ENCODE peak calls at places on chromosomes 11 and 22, in five cellular contexts. C, R, O, T and X are unnamed samples.

GRCh38 chr22:45235101-45235777 is 5.5 kb downstream of the KIAA0930 start:
- DNase-seq in R (no peak), C (no peak), T (no peak), O (no peak), X (no peak)

GRCh38 chr22:42908082-42908746 is 51.1 kb upstream of the ARFGAP3 start:
- DNase-seq in R (no peak), O (peak; percentile 27), T (no peak), C (no peak), X (no peak)

GRCh38 chr11:126739499-126740145 is 260.9 kb downstream of the KIRREL3 start:
- DNase-seq in R (no peak), O (no peak), C (no peak), T (no peak), X (no peak)

GRCh38 chr11:96278039-96278897 is 64.7 kb downstream of the MAML2 start:
- DNase-seq in C (peak; percentile 76), O (no peak), T (peak; percentile 55), R (peak; percentile 46), X (no peak)

GRCh38 chr11:129930306-129930705 is 34.9 kb upstream of the NFRKB start:
- DNase-seq in O (no peak), T (no peak), C (peak; percentile 32), R (peak; percentile 93), X (no peak)

GRCh38 chr11:69388661-69389060 is 92.8 kb upstream of the LINC01488 start:
- DNase-seq in T (no peak), O (no peak), C (no peak), R (peak; percentile 84), X (no peak)

GRCh38 chr22:32883131-32883530 is 81.6 kb downstream of the TIMP3 start:
- DNase-seq in O (no peak), C (no peak), R (no peak), T (no peak), X (no peak)

GRCh38 chr11:27718346-27718852 is 18.1 kb upstream of the BDNF start:
- DNase-seq in O (peak; percentile 91), R (peak; percentile 79), C (peak; percentile 91), T (peak; percentile 93), X (no peak)

GRCh38 chr11:43908683-43909082 is 28.1 kb downstream of the ALKBH3 start:
- DNase-seq in T (no peak), R (no peak), O (no peak), C (no peak), X (no peak)

GRCh38 chr22:48953103-48953720 is 874.5 kb downstream of the BRD1 start:
- DNase-seq in O (no peak), R (no peak), C (no peak), T (no peak), X (no peak)

GRCh38 chr11:132033051-132033450 is 662.6 kb downstream of the NTM start:
- DNase-seq in R (no peak), O (no peak), T (no peak), C (no peak), X (no peak)

GRCh38 chr22:40480996-40481395 is 110.6 kb downstream of the SGSM3 start:
- DNase-seq in C (no peak), T (no peak), O (no peak), R (no peak), X (no peak)

GRCh38 chr11:68052137-68052873 is 13.5 kb downstream of the TCIRG1 start:
- DNase-seq in R (no peak), O (no peak), T (no peak), C (no peak), X (no peak)

GRCh38 chr22:19525666-19526065 is 1.5 kb upstream of the CLDN5 start:
- DNase-seq in R (no peak), T (no peak), O (no peak), C (no peak), X (no peak)

GRCh38 chr22:19523240-19524169 is 705 bp downstream of the CLDN5 start:
- DNase-seq in C (peak; percentile 26), O (peak; percentile 79), T (peak; percentile 26), R (no peak), X (no peak)

GRCh38 chr22:19525116-19525660 is 978 bp upstream of the CLDN5 start:
- DNase-seq in T (no peak), R (no peak), C (no peak), O (no peak), X (no peak)

GRCh38 chr22:19522881-19523239 is 1.4 kb downstream of the CLDN5 start:
- DNase-seq in O (no peak), T (no peak), C (no peak), R (no peak), X (no peak)

GRCh38 chr22:19524170-19525115 is at the start of gene CLDN5:
- DNase-seq in C (no peak), T (peak; percentile 12), O (peak; percentile 75), R (no peak), X (no peak)
- TF ChIP-seq EZH2 in C (peak; percentile 61), T (peak; percentile 28), O (no peak), R (no peak), X (peak; percentile 11)

DNA sequence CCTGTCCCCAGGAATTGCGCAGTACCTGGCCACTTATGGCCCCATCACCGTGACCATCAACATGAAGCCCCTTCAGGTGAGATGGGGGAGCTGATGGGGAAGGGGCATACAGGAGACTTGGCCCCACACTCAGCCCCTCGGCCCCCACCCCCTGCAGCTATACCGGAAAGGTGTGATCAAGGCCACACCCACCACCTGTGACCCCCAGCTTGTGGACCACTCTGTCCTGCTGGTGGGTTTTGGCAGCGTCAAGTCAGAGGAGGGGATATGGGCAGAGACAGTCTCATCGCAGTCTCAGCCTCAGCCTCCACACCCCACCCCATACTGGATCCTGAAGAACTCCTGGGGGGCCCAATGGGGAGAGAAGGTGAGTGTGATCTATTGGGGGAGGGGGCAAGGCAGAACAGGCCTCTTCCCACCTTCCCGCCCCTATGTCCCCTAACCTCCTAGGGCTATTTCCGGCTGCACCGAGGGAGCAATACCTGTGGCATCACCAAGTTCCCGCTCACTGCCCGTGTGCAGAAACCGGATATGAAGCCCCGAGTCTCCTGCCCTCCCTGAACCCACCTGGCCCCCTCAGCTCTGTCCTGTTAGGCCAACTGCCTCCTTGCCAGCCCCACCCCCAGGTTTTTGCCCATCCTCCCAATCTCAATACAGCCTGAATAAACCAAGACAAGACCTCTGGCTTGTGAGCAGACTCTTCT is 3.6 kb downstream of the CTSW start:
- DNase-seq in T (no peak), C (no peak), R (no peak), O (no peak), X (no peak)
- H3K4me1 ChIP-seq in T (peaks cover 7% of the 10 kb centered on the region), C (peaks cover 29% of the 10 kb centered on the region), R (peaks cover 13% of the 10 kb centered on the region), O (peaks cover 7% of the 10 kb centered on the region), X (peaks cover 13% of the 10 kb centered on the region)

GRCh38 chr22:46619830-46620501 is at the start of gene GRAMD4:
- DNase-seq in O (peak; percentile 55), T (no peak), C (peak; percentile 19), R (no peak), X (no peak)
- H3K4me3 ChIP-seq in O (no peak within 1 kb of the TSS), T (no peak within 1 kb of the TSS), C (no peak within 1 kb of the TSS), R (no peak within 1 kb of the TSS), X (no peak within 1 kb of the TSS)

GRCh38 chr11:1868636-1869291 is 15.9 kb downstream of the LSP1 start:
- DNase-seq in C (no peak), R (no peak), T (no peak), O (no peak), X (no peak)
- TF ChIP-seq EZH2 in C (no peak), R (no peak), T (no peak), O (no peak), X (no peak)

DNA sequence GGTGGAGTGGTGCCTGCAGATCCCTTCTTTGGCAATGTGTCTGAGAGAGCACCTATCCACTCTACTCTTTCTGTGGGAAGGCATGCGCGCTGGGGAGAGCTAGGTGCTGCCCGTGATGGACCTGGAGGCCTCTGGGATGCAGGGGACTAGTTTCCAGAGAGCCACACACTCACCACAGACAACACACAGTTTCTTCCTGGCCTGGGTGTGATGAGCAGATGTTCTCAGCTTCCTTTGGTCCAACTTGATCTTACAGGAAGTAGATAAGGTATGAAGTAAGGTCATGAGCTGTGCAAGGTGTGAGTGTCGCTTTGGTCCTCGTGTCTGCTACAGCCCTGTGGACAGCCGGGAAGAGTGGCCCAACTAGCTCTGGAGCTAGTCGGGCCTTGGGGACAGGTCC is 27.3 kb upstream of the SUSD2 start:
- DNase-seq in O (no peak), R (no peak), T (no peak), C (no peak), X (no peak)
- H3K4me1 ChIP-seq in O (peaks cover 14% of the 10 kb centered on the region), R (peaks cover 6% of the 10 kb centered on the region), T (peaks cover 31% of the 10 kb centered on the region), C (peaks cover 25% of the 10 kb centered on the region), X (peaks cover 18% of the 10 kb centered on the region)

GRCh38 chr11:8934735-8935478 is 2.2 kb upstream of the C11orf16 start:
- DNase-seq in T (peak; percentile 58), C (peak; percentile 91), R (peak; percentile 57), O (no peak), X (no peak)
- H3K4me3 ChIP-seq in T (no peak overlapping the region), C (no peak overlapping the region), R (no peak overlapping the region), O (no peak overlapping the region), X (peak overlapping the region; percentile 57)

GRCh38 chr11:86800956-86801264 is 568 bp downstream of the PRSS23 start:
- DNase-seq in T (no peak), C (no peak), R (no peak), O (no peak), X (no peak)
- TF ChIP-seq EZH2 in T (no peak), C (no peak), R (no peak), O (no peak), X (no peak)

GRCh38 chr22:39476664-39477063 is 19.9 kb downstream of the MGAT3 start:
- DNase-seq in O (no peak), C (no peak), T (no peak), R (no peak), X (no peak)
- H3K4me1 ChIP-seq in O (peaks cover 33% of the 10 kb centered on the region), C (peaks cover 15% of the 10 kb centered on the region), T (peaks cover 3% of the 10 kb centered on the region), R (no peaks in the 10 kb centered on the region), X (peaks cover 5% of the 10 kb centered on the region)

GRCh38 chr22:50481440-50482106 is at the start of gene ADM2:
- DNase-seq in T (peak; percentile 31), O (peak; percentile 81), R (no peak), C (no peak), X (no peak)
- H3K4me3 ChIP-seq in T (peak within 1 kb of the TSS; percentile 17), O (peak within 1 kb of the TSS; percentile 53), R (peak within 1 kb of the TSS; percentile 59), C (no peak within 1 kb of the TSS), X (peak within 1 kb of the TSS; percentile 88)

DNA sequence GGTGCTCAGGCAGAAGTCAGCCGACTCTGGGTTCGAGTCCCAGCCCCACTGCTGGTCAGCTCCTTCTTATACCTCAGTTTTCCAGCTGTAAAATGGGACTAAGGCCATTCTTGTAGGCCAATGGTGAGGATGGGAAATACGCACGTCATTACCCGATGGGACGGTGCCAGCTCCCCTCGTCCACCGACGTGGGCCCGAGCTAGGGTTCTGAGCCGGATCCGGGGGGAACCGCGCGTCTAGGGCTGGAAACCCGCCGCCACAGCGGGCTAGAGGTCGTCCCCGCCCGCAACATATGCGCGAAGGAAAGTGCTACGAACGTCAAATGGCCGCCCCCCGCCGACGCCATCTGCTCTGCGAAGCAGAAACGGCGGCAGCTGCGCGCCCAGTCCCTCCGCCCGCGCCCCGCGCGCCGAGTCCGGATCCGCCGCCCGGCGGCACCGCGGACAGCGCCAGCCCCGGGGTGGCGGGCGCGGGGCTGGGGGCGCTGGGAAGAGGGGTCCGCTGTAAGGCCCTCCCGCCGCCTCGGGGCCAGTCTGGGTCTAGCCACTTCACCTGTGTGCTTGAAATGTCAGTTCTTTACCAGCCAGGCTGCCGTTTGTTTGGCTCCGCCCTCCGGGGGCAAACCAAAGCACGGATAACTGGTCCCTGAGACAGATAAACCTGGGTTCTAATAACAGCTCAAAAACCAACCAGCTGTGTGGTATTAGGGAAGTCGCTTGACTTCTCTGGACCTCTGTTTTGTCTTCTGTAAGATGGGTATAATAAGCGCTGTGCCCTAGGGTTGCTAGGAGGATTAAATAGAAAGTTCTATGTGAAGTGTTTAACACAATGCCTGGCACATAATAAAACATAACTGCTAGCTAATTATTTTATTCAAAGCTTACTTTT is 103.5 kb upstream of the RCN1 start:
- DNase-seq in C (no peak), R (no peak), T (no peak), O (peak; percentile 83), X (no peak)
- TF ChIP-seq EZH2 in C (no peak), R (no peak), T (peak; percentile 66), O (no peak), X (no peak)